ENCODE peak calls at places on chromosomes 12 and 14, in seven cellular contexts. G is brain microvascular endothelial cell, S is cardiac fibroblast, U is fibroblast of the conjunctiva, L is NCI-H345, P is Calu3, F is left ventricle myocardium superior. R is an unnamed sample.

GRCh38 chr14:77051101-77051500 is 22.6 kb upstream of the IRF2BPL start:
- DNase-seq in G (no peak), S (no peak), U (no peak), L (no peak), P (no peak), F (peak; percentile 85), R (no peak)

GRCh38 chr14:99572173-99572999 is 31.6 kb downstream of the CCDC85C start:
- DNase-seq in G (no peak), S (no peak), U (no peak), L (no peak), P (no peak), F (no peak), R (peak; percentile 47)

GRCh38 chr12:41772478-41772877 is 372.2 kb downstream of the GXYLT1 start:
- DNase-seq in G (no peak), S (no peak), U (no peak), L (no peak), P (no peak), F (no peak), R (no peak)

GRCh38 chr14:74955229-74955999 is at the start of gene PGF:
- DNase-seq in G (no peak), S (peak; percentile 44), U (no peak), L (peak; percentile 79), P (peak; percentile 57), F (peak; percentile 86), R (peak; percentile 51)

GRCh38 chr12:111430418-111431353 is 25.0 kb downstream of the SH2B3 start:
- DNase-seq in G (no peak), S (no peak), U (no peak), L (no peak), P (no peak), F (peak; percentile 38), R (no peak)

GRCh38 chr14:50812856-50813543 is 18.0 kb downstream of the NIN start:
- DNase-seq in G (no peak), S (no peak), U (no peak), L (no peak), P (no peak), F (no peak), R (no peak)

GRCh38 chr12:3771853-3772252 is 18.9 kb upstream of the CRACR2A start:
- DNase-seq in G (no peak), S (no peak), U (no peak), L (no peak), P (no peak), F (peak; percentile 70), R (no peak)

GRCh38 chr12:25977047-25977446 is 18.6 kb downstream of the RASSF8 start:
- DNase-seq in G (no peak), S (peak; percentile 64), U (no peak), L (no peak), P (no peak), F (no peak), R (no peak)

GRCh38 chr14:21734457-21735074 is 60.9 kb upstream of the OR4E1 start:
- DNase-seq in G (peak; percentile 34), S (peak; percentile 67), U (peak; percentile 16), L (peak; percentile 63), P (peak; percentile 43), F (no peak), R (peak; percentile 45)

GRCh38 chr12:70779250-70779649 is 141.3 kb downstream of the PTPRR start:
- DNase-seq in G (no peak), S (no peak), U (no peak), L (no peak), P (no peak), F (no peak), R (no peak)

GRCh38 chr14:73949752-73950734 is at the start of the genes COQ6 and FAM161B:
- DNase-seq in G (peak; percentile 96), S (peak; percentile 97), U (peak; percentile 89), L (peak; percentile 99), P (peak; percentile 93), F (peak; percentile 95), R (peak; percentile 94)

GRCh38 chr14:59503256-59503655 is 18.9 kb downstream of the JKAMP start:
- DNase-seq in G (no peak), S (no peak), U (no peak), L (no peak), P (no peak), F (no peak), R (no peak)

GRCh38 chr14:91896419-91896818 is 29.1 kb upstream of the TC2N start:
- DNase-seq in G (no peak), S (no peak), U (no peak), L (no peak), P (no peak), F (no peak), R (no peak)

GRCh38 chr12:89539425-89540117 is 13.7 kb upstream of the POC1B start:
- DNase-seq in G (no peak), S (no peak), U (no peak), L (no peak), P (no peak), F (no peak), R (no peak)

GRCh38 chr12:73307260-73307659 is 1035.1 kb downstream of the TRHDE start:
- DNase-seq in G (no peak), S (no peak), U (no peak), L (no peak), P (no peak), F (no peak), R (no peak)

GRCh38 chr12:622420-622819 is 40.8 kb downstream of the NINJ2 start:
- DNase-seq in G (no peak), S (peak; percentile 52), U (no peak), L (no peak), P (no peak), F (no peak), R (no peak)

GRCh38 chr12:82449179-82449578 is 90.8 kb downstream of the METTL25 start:
- DNase-seq in G (no peak), S (no peak), U (no peak), L (no peak), P (no peak), F (no peak), R (no peak)

GRCh38 chr14:65434216-65434850 is 21.8 kb downstream of the FUT8 start:
- DNase-seq in G (no peak), S (no peak), U (no peak), L (no peak), P (no peak), F (no peak), R (no peak)

GRCh38 chr14:33699300-33699699 is 251.6 kb downstream of the EGLN3 start:
- DNase-seq in G (no peak), S (no peak), U (no peak), L (no peak), P (no peak), F (no peak), R (no peak)

GRCh38 chr14:49766839-49767238 is 1.1 kb upstream of the KLHDC2 start:
- DNase-seq in G (no peak), S (no peak), U (no peak), L (no peak), P (peak; percentile 3), F (no peak), R (no peak)

GRCh38 chr14:105154476-105154871 is 14.1 kb downstream of the JAG2 start:
- DNase-seq in G (no peak), S (no peak), U (no peak), L (no peak), P (no peak), F (peak; percentile 27), R (no peak)

GRCh38 chr12:109082751-109083150 is 10.5 kb downstream of the ALKBH2 start:
- DNase-seq in G (no peak), S (no peak), U (no peak), L (no peak), P (no peak), F (no peak), R (no peak)

GRCh38 chr12:114875323-114875722 is 191.3 kb upstream of the TBX3 start:
- DNase-seq in G (no peak), S (no peak), U (no peak), L (no peak), P (no peak), F (no peak), R (no peak)

GRCh38 chr14:103749452-103749851 is 33.8 kb downstream of the ZFYVE21 start:
- DNase-seq in G (no peak), S (no peak), U (no peak), L (no peak), P (no peak), F (no peak), R (no peak)

GRCh38 chr12:43550831-43551270 is 1.2 kb downstream of the ADAMTS20 start:
- DNase-seq in G (no peak), S (no peak), U (no peak), L (no peak), P (no peak), F (no peak), R (no peak)

GRCh38 chr14:21987937-21988336 is 314.3 kb upstream of the OR4E1 start:
- DNase-seq in G (peak; percentile 47), S (peak; percentile 40), U (no peak), L (no peak), P (peak; percentile 34), F (no peak), R (no peak)

GRCh38 chr12:64569923-64570595 is 40.2 kb upstream of the RASSF3 start:
- DNase-seq in G (no peak), S (no peak), U (no peak), L (no peak), P (no peak), F (no peak), R (no peak)

GRCh38 chr12:1878695-1879094 is 39.8 kb downstream of the CACNA2D4 start:
- DNase-seq in G (no peak), S (no peak), U (no peak), L (no peak), P (no peak), F (no peak), R (no peak)

GRCh38 chr12:32780111-32780510 is 24.4 kb upstream of the YARS2 start:
- DNase-seq in G (no peak), S (peak; percentile 26), U (no peak), L (no peak), P (no peak), F (no peak), R (no peak)

GRCh38 chr14:72444701-72445100 is 449.2 kb downstream of the DPF3 start:
- DNase-seq in G (no peak), S (peak; percentile 13), U (no peak), L (no peak), P (no peak), F (no peak), R (no peak)

GRCh38 chr12:20492251-20492728 is 124.0 kb downstream of the PDE3A start:
- DNase-seq in G (peak; percentile 95), S (peak; percentile 96), U (peak; percentile 34), L (no peak), P (peak; percentile 38), F (no peak), R (no peak)

GRCh38 chr12:2335517-2335916 is 282.7 kb downstream of the CACNA1C start:
- DNase-seq in G (no peak), S (no peak), U (no peak), L (no peak), P (no peak), F (no peak), R (peak; percentile 6)

GRCh38 chr12:68236421-68237059 is 10.9 kb upstream of the IL26 start:
- DNase-seq in G (no peak), S (no peak), U (no peak), L (peak; percentile 50), P (peak; percentile 17), F (no peak), R (peak; percentile 8)

GRCh38 chr12:87150969-87151662 is 878.1 kb downstream of the C12orf50 start:
- DNase-seq in G (no peak), S (no peak), U (no peak), L (no peak), P (no peak), F (no peak), R (no peak)

GRCh38 chr12:53941187-53941586 is 2.6 kb downstream of the HOXC13 start:
- DNase-seq in G (no peak), S (no peak), U (no peak), L (no peak), P (no peak), F (no peak), R (no peak)

GRCh38 chr14:35285168-35285990 is 6.8 kb upstream of the PSMA6 start:
- DNase-seq in G (no peak), S (peak; percentile 39), U (no peak), L (no peak), P (no peak), F (no peak), R (no peak)

GRCh38 chr12:94200069-94200468 is 51.7 kb downstream of the PLXNC1 start:
- DNase-seq in G (no peak), S (no peak), U (no peak), L (no peak), P (no peak), F (no peak), R (no peak)

GRCh38 chr12:3365416-3366385 is 125.3 kb upstream of the PRMT8 start:
- DNase-seq in G (no peak), S (no peak), U (no peak), L (peak; percentile 34), P (no peak), F (peak; percentile 57), R (no peak)